ENCODE peak calls at places on chromosomes 3 and 15, in ten cellular contexts. P, C, Z, Y, N, F, D, S, M and A are unnamed samples.

GRCh38 chr3:87132801-87133200 is 94.3 kb upstream of the CHMP2B start:
- DNase-seq in Y (no peak), P (no peak), Z (peak), D (no peak), N (no peak), F (no peak), C (no peak), M (no peak), S (peak), A (no peak)

GRCh38 chr3:52204337-52205073 is 6.5 kb downstream of the ALAS1 start:
- DNase-seq in N (no peak), Z (no peak), P (no peak), F (no peak), D (no peak), M (no peak), S (peak), C (no peak), Y (no peak), A (no peak)

GRCh38 chr3:42880183-42880582 is 4.5 kb upstream of the CYP8B1 start:
- DNase-seq in D (no peak), S (peak), Z (no peak), F (no peak), P (no peak), N (no peak), C (peak), Y (no peak), M (no peak), A (no peak)

GRCh38 chr15:25345943-25346342 is 92.9 kb downstream of the UBE3A start:
- DNase-seq in N (peak), S (no peak), D (no peak), F (no peak), M (no peak), P (peak), Z (peak), C (no peak), Y (no peak), A (peak)

GRCh38 chr3:27533718-27534578 is 49.8 kb upstream of the SLC4A7 start:
- DNase-seq in Y (no peak), N (peak), F (peak), C (peak), S (peak), D (peak), P (peak), M (no peak), Z (peak), A (peak)

GRCh38 chr3:171970301-171970788 is 69.0 kb upstream of the FNDC3B start:
- DNase-seq in Y (no peak), N (no peak), F (peak), D (peak), M (no peak), S (peak), P (no peak), C (no peak), Z (no peak), A (no peak)

GRCh38 chr3:58261954-58262666 is 24.5 kb downstream of the ABHD6 start:
- DNase-seq in P (no peak), N (no peak), D (no peak), S (no peak), M (no peak), C (no peak), Z (no peak), F (no peak), Y (no peak), A (no peak)

GRCh38 chr15:69513986-69514385 is 61.4 kb downstream of the RPLP1 start:
- DNase-seq in M (no peak), S (no peak), N (no peak), C (no peak), P (no peak), F (no peak), Z (no peak), Y (no peak), D (no peak), A (no peak)

GRCh38 chr15:88431441-88431840 is 35.7 kb downstream of the MRPL46 start:
- DNase-seq in Z (no peak), F (no peak), S (no peak), C (no peak), M (no peak), D (no peak), Y (no peak), P (no peak), N (no peak), A (no peak)

GRCh38 chr3:174439621-174440349 is 419.3 kb upstream of the NAALADL2 start:
- DNase-seq in P (peak), Z (peak), M (no peak), N (peak), D (peak), C (peak), S (peak), F (no peak), Y (no peak), A (peak)

GRCh38 chr15:100968043-100968966 is 49.1 kb downstream of the LRRK1 start:
- DNase-seq in S (peak), Z (peak), P (no peak), N (no peak), F (peak), Y (no peak), C (no peak), D (no peak), M (no peak), A (no peak)

GRCh38 chr3:182183716-182184430 is 472.1 kb downstream of the SOX2 start:
- DNase-seq in D (no peak), P (peak), N (no peak), C (no peak), F (no peak), Z (no peak), M (no peak), Y (no peak), S (peak), A (no peak)

GRCh38 chr15:75143738-75144334 is 57.8 kb upstream of the C15orf39 start:
- DNase-seq in D (no peak), S (peak), F (no peak), Y (no peak), Z (no peak), N (no peak), C (no peak), P (no peak), M (no peak), A (no peak)

GRCh38 chr15:92097473-92098178 is 244.1 kb downstream of the SLCO3A1 start:
- DNase-seq in C (no peak), F (peak), Y (peak), N (no peak), D (peak), P (peak), S (peak), Z (peak), M (no peak), A (peak)

GRCh38 chr3:179081885-179082284 is 10.3 kb upstream of the ZMAT3 start:
- DNase-seq in S (no peak), Y (no peak), F (no peak), M (no peak), D (no peak), Z (no peak), C (no peak), P (no peak), N (no peak), A (no peak)

GRCh38 chr3:142852009-142852408 is 36.9 kb downstream of the PCOLCE2 start:
- DNase-seq in S (no peak), N (no peak), F (peak), C (no peak), D (no peak), Z (no peak), P (no peak), M (no peak), Y (no peak), A (no peak)

GRCh38 chr3:111762535-111762934 is 96.5 kb upstream of the PHLDB2 start:
- DNase-seq in S (no peak), C (peak), P (no peak), Y (no peak), Z (peak), D (no peak), F (no peak), N (no peak), M (no peak), A (no peak)

GRCh38 chr15:92883643-92884458 is 16.3 kb upstream of the CHD2 start:
- DNase-seq in C (no peak), D (no peak), N (no peak), Y (no peak), Z (peak), S (no peak), F (peak), P (no peak), M (no peak), A (no peak)

GRCh38 chr3:146256851-146257486 is 6.1 kb upstream of the PLSCR4 start:
- DNase-seq in Y (no peak), M (no peak), F (no peak), D (no peak), Z (peak), S (peak), N (no peak), C (no peak), P (no peak), A (no peak)

GRCh38 chr3:5002174-5002870 is 23.1 kb downstream of the BHLHE40 start:
- DNase-seq in F (no peak), Y (no peak), S (no peak), C (no peak), D (peak), N (no peak), P (no peak), M (no peak), Z (no peak), A (no peak)

GRCh38 chr3:103136621-103137020 is 701.8 kb downstream of the ZPLD1 start:
- DNase-seq in P (no peak), Z (no peak), N (no peak), C (no peak), M (no peak), S (no peak), F (no peak), Y (no peak), D (no peak), A (no peak)

DNA sequence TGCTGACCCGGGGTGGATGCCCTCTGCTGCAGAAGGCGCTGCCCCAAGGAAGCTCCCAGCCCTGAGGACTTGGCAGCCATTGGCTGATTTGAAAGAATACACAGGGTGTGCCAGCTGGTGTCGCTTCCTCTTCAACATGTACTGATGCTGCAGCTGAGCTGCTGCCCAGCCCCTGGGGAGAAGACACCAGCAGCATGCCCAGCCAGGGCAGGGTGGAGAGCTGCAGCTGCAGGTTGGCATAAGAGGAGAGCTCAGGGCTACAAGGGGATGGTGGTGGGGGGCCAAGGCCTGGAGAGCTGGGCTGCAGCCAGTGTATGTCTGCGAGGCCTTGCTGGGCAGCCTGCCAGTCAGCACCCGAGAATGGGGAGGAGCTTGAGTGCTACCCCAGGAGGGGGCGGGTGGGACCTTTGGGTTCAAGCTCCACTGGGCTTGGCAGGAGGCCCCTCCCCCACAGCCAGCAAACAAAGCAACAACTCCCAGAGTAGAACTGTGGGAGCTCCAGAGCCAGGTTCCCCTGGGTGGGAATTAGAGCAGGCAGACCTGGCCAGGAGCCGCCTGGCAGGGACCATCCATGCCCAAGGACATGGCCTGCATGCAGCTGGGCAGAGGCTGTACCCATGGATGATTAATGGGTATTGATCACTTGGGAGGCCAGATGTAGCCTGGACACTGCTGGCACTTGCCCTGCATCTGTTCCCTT is 9.2 kb upstream of the SEMA4B start:
- DNase-seq in S (peak), D (peak), F (peak), M (peak), P (peak), Y (no peak), N (peak), C (peak), Z (peak), A (no peak)
- TF ChIP-seq CTCF in S (no peak), D (no peak), F (no peak), M (no peak), P (no peak), Y (no peak), N (no peak), C (no peak), Z (no peak), A (no peak)

DNA sequence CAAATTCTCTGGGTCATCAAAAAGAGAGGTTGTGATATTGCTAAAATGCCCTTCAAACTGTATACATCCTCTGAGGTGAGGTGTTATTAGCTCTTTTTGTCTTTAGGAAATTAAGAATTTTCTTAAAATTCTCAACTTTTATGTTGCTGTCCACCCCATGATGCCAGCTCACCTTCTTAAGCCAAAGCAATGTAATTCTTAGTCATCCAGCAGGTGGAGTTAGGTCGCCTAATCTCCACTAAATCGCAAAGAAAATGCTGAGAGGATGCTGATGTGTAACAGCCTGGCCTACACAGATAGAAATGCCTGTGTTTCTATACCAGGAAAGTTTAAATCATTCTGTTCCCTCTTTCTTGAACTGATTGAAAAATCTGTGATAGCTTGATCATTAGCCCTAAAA is 770.2 kb upstream of the ALCAM start:
- DNase-seq in D (no peak), S (peak), N (no peak), Y (no peak), M (no peak), P (peak), Z (peak), F (peak), C (no peak), A (peak)
- TF ChIP-seq CTCF in D (no peak), S (peak), N (no peak), Y (peak), M (peak), P (peak), Z (peak), F (peak), C (no peak), A (peak)

GRCh38 chr15:71573599-71573998 is 236.8 kb upstream of the NR2E3 start:
- DNase-seq in C (no peak), Z (no peak), Y (no peak), P (no peak), N (no peak), M (no peak), S (no peak), F (no peak), D (no peak), A (no peak)

GRCh38 chr15:71575474-71576045 is 234.8 kb upstream of the NR2E3 start:
- DNase-seq in F (peak), Z (peak), Y (no peak), S (no peak), M (no peak), N (no peak), P (no peak), C (no peak), D (no peak), A (no peak)

GRCh38 chr15:71571641-71572040 is 238.7 kb upstream of the NR2E3 start:
- DNase-seq in Z (no peak), Y (no peak), S (no peak), N (no peak), M (no peak), D (no peak), C (no peak), P (no peak), F (no peak), A (no peak)

GRCh38 chr15:71570736-71571135 is 239.6 kb upstream of the NR2E3 start:
- DNase-seq in M (no peak), F (no peak), N (no peak), D (no peak), S (no peak), C (no peak), Z (no peak), Y (no peak), P (no peak), A (no peak)

GRCh38 chr15:71572452-71573053 is 237.8 kb upstream of the NR2E3 start:
- DNase-seq in Z (peak), N (no peak), Y (no peak), S (peak), M (peak), C (peak), F (no peak), P (peak), D (no peak), A (peak)
- TF ChIP-seq CTCF in Z (peak), N (no peak), Y (peak), S (no peak), M (peak), C (no peak), F (no peak), P (no peak), D (no peak), A (no peak)

GRCh38 chr3:15601399-15602145 is at the start of the genes BTD and HACL1:
- DNase-seq in P (peak), F (peak), Z (peak), N (peak), D (peak), Y (peak), M (peak), S (peak), C (peak), A (peak)
- TF ChIP-seq CTCF in P (no peak), F (peak), Z (peak), N (peak), D (peak), Y (peak), M (peak), S (no peak), C (no peak), A (no peak)